ENCODE peak calls at places on chromosomes 13 and 19, in seven cellular contexts. J is NCI-H1105; H is fibroblast of mammary gland; B is AML-193; V is CD8-positive, alpha-beta memory T cell; X is pons; F is fibroblast of lung. R is an unnamed sample.

GRCh38 chr19:47258895-47259555 is 2.7 kb downstream of the CCDC9 start:
- DNase-seq in H (no peak), J (no peak), V (no peak), B (no peak), F (no peak), X (no peak), R (no peak)

GRCh38 chr19:54955356-54955755 is 8.0 kb upstream of the NLRP7 start:
- DNase-seq in X (no peak), V (no peak), J (no peak), H (peak), F (no peak), B (no peak), R (no peak)

GRCh38 chr13:40445557-40445990 is 220.9 kb downstream of the FOXO1 start:
- DNase-seq in J (no peak), X (peak), V (no peak), B (no peak), F (no peak), H (peak), R (no peak)

GRCh38 chr13:46354143-46355087 is 32.6 kb downstream of the RUBCNL start:
- DNase-seq in J (no peak), H (peak), F (peak), X (no peak), V (no peak), B (peak), R (no peak)

GRCh38 chr13:97328222-97328790 is 105.7 kb upstream of the RAP2A start:
- DNase-seq in V (no peak), H (peak), F (peak), B (no peak), J (no peak), X (no peak), R (no peak)

GRCh38 chr13:30905932-30906383 is at the start of gene MEDAG:
- DNase-seq in B (no peak), J (no peak), F (peak), V (no peak), X (no peak), H (peak), R (no peak)

GRCh38 chr13:97879646-97880297 is 73.7 kb upstream of the IPO5 start:
- DNase-seq in J (no peak), B (no peak), F (peak), V (no peak), X (no peak), H (peak), R (no peak)

GRCh38 chr19:10299545-10300458 is 9.8 kb downstream of the ZGLP1 start:
- DNase-seq in H (no peak), X (no peak), V (no peak), F (no peak), B (peak), J (no peak), R (no peak)

GRCh38 chr13:97339019-97339988 is 94.7 kb upstream of the RAP2A start:
- DNase-seq in H (peak), B (no peak), V (no peak), J (no peak), F (peak), X (peak), R (peak)

GRCh38 chr13:31121327-31122140 is 40.2 kb downstream of the HSPH1 start:
- DNase-seq in H (no peak), B (no peak), X (no peak), F (peak), V (no peak), J (no peak), R (no peak)

GRCh38 chr13:29384466-29384865 is 211.0 kb downstream of the SLC7A1 start:
- DNase-seq in X (no peak), H (no peak), V (no peak), J (no peak), F (no peak), B (no peak), R (no peak)

GRCh38 chr13:66414196-66414800 is 815.8 kb downstream of the PCDH9 start:
- DNase-seq in B (no peak), J (no peak), X (no peak), H (no peak), V (no peak), F (peak), R (no peak)

GRCh38 chr19:56309511-56310185 is 5.0 kb downstream of the ZSCAN5A start:
- DNase-seq in H (peak), F (peak), B (peak), V (peak), J (peak), X (no peak), R (no peak)

GRCh38 chr13:65292488-65292901 is 1937.6 kb downstream of the PCDH9 start:
- DNase-seq in V (no peak), H (peak), F (peak), B (no peak), J (no peak), X (peak), R (no peak)

GRCh38 chr19:52688335-52688734 is 46.5 kb downstream of the ZNF611 start:
- DNase-seq in J (no peak), V (no peak), B (no peak), X (no peak), H (no peak), F (no peak), R (no peak)

GRCh38 chr13:30580852-30581502 is 36.7 kb upstream of the USPL1 start:
- DNase-seq in F (no peak), J (no peak), B (no peak), V (no peak), X (no peak), H (no peak), R (no peak)

GRCh38 chr13:79392882-79393563 is 13.0 kb downstream of the RBM26 start:
- DNase-seq in J (no peak), H (peak), V (no peak), F (peak), B (no peak), X (no peak), R (no peak)

GRCh38 chr13:45333973-45334922 is 6.7 kb downstream of the TPT1 start:
- DNase-seq in B (peak), H (peak), J (no peak), V (peak), X (no peak), F (no peak), R (no peak)

GRCh38 chr13:18943721-18944391 is 237.8 kb downstream of the TUBA3C start:
- DNase-seq in J (no peak), B (no peak), V (no peak), F (no peak), H (no peak), X (no peak), R (no peak)

GRCh38 chr13:46181799-46182490 is at the start of gene LCP1:
- DNase-seq in F (no peak), B (peak), J (no peak), V (peak), X (no peak), H (no peak), R (no peak)

GRCh38 chr19:4972509-4973230 is 3.8 kb downstream of the KDM4B start:
- DNase-seq in B (no peak), F (peak), J (no peak), X (no peak), V (no peak), H (peak), R (no peak)

GRCh38 chr19:54428323-54429175 is 13.3 kb downstream of the TTYH1 start:
- DNase-seq in H (no peak), B (no peak), J (no peak), X (no peak), V (no peak), F (no peak), R (no peak)

R was measured in midbrain.